ENCODE peak calls at places on chromosomes 6 and 20, in five cellular contexts. N, Z, I, O and Y are unnamed samples.

GRCh38 chr6:142737368-142738060 is 207.5 kb downstream of the HIVEP2 start:
- DNase-seq in I (no peak), O (no peak), Z (no peak), N (no peak), Y (peak)

GRCh38 chr6:183668-184067 is 108.6 kb upstream of the DUSP22 start:
- DNase-seq in Z (no peak), O (no peak), N (no peak), I (no peak), Y (no peak)

GRCh38 chr6:37705239-37706051 is 7.8 kb upstream of the MDGA1 start:
- DNase-seq in I (peak), N (peak), O (peak), Z (peak), Y (peak)

GRCh38 chr6:6564154-6564553 is 24.4 kb upstream of the LY86 start:
- DNase-seq in O (no peak), I (no peak), Z (no peak), N (no peak), Y (no peak)

GRCh38 chr20:58308680-58309527 is 611 bp upstream of the RAB22A start:
- DNase-seq in I (no peak), O (peak), Z (peak), N (peak), Y (peak)

GRCh38 chr6:169722362-169723199 is 1.7 kb downstream of the PHF10 start:
- DNase-seq in I (no peak), O (peak), N (peak), Z (peak), Y (peak)

GRCh38 chr20:1626528-1627192 is 6.9 kb upstream of the SIRPB1 start:
- DNase-seq in Z (no peak), O (no peak), N (no peak), I (no peak), Y (no peak)

GRCh38 chr6:166364480-166364879 is 18.3 kb downstream of the MPC1 start:
- DNase-seq in Z (no peak), N (no peak), O (no peak), I (no peak), Y (no peak)